ENCODE peak calls at places on chromosomes 11 and 22, in ten cellular contexts. One of them, this sample, is unnamed.
A peak's percentile ranks its signal among the peaks of the same experiment; 100 is the strongest.

GRCh38 chr22:47090591-47091240 is 328.3 kb downstream of the TBC1D22A start:
- DNase-seq in adrenal gland: no peak
- DNase-seq in HCT116: no peak
- DNase-seq in sigmoid colon: no peak
- DNase-seq in PC-9: no peak
- DNase-seq in stomach: no peak
- DNase-seq in cardiac muscle cell: peak; percentile 70
- DNase-seq in CD8-positive, alpha-beta T cell: peak; percentile 34
- DNase-seq in fibroblast of mammary gland: peak; percentile 38
- DNase-seq in tibial artery: no peak
- DNase-seq in this sample: no peak

GRCh38 chr11:130904380-130904779 is 11.9 kb downstream of the SNX19 start:
- DNase-seq in adrenal gland: no peak
- DNase-seq in HCT116: no peak
- DNase-seq in sigmoid colon: no peak
- DNase-seq in PC-9: no peak
- DNase-seq in stomach: no peak
- DNase-seq in cardiac muscle cell: peak; percentile 49
- DNase-seq in CD8-positive, alpha-beta T cell: no peak
- DNase-seq in fibroblast of mammary gland: peak; percentile 35
- DNase-seq in tibial artery: no peak
- DNase-seq in this sample: peak; percentile 25

GRCh38 chr11:40619631-40620030 is 839.8 kb downstream of the LRRC4C start:
- DNase-seq in adrenal gland: no peak
- DNase-seq in HCT116: no peak
- DNase-seq in sigmoid colon: no peak
- DNase-seq in PC-9: no peak
- DNase-seq in stomach: no peak
- DNase-seq in cardiac muscle cell: no peak
- DNase-seq in CD8-positive, alpha-beta T cell: no peak
- DNase-seq in fibroblast of mammary gland: no peak
- DNase-seq in tibial artery: no peak
- DNase-seq in this sample: no peak

GRCh38 chr11:28146123-28146751 is 38.0 kb downstream of the METTL15 start:
- DNase-seq in adrenal gland: no peak
- DNase-seq in HCT116: peak; percentile 90
- DNase-seq in sigmoid colon: no peak
- DNase-seq in PC-9: peak; percentile 68
- DNase-seq in stomach: no peak
- DNase-seq in cardiac muscle cell: peak; percentile 84
- DNase-seq in CD8-positive, alpha-beta T cell: no peak
- DNase-seq in fibroblast of mammary gland: peak; percentile 92
- DNase-seq in tibial artery: no peak
- DNase-seq in this sample: peak; percentile 88

GRCh38 chr11:20035701-20036601 is 124.3 kb downstream of the DBX1 start:
- DNase-seq in adrenal gland: no peak
- DNase-seq in HCT116: no peak
- DNase-seq in sigmoid colon: no peak
- DNase-seq in PC-9: peak; percentile 87
- DNase-seq in stomach: no peak
- DNase-seq in cardiac muscle cell: peak; percentile 66
- DNase-seq in CD8-positive, alpha-beta T cell: no peak
- DNase-seq in fibroblast of mammary gland: peak; percentile 99
- DNase-seq in tibial artery: peak; percentile 43
- DNase-seq in this sample: peak; percentile 99

GRCh38 chr22:22936190-22936914 is 48.7 kb downstream of the IGLL5 start:
- DNase-seq in adrenal gland: no peak
- DNase-seq in HCT116: no peak
- DNase-seq in sigmoid colon: no peak
- DNase-seq in PC-9: no peak
- DNase-seq in stomach: no peak
- DNase-seq in cardiac muscle cell: no peak
- DNase-seq in CD8-positive, alpha-beta T cell: no peak
- DNase-seq in fibroblast of mammary gland: no peak
- DNase-seq in tibial artery: no peak
- DNase-seq in this sample: no peak

GRCh38 chr11:113528982-113529381 is 53.8 kb upstream of the DRD2 start:
- DNase-seq in adrenal gland: no peak
- DNase-seq in HCT116: no peak
- DNase-seq in sigmoid colon: no peak
- DNase-seq in PC-9: no peak
- DNase-seq in stomach: no peak
- DNase-seq in cardiac muscle cell: peak; percentile 48
- DNase-seq in CD8-positive, alpha-beta T cell: no peak
- DNase-seq in fibroblast of mammary gland: no peak
- DNase-seq in tibial artery: no peak
- DNase-seq in this sample: peak; percentile 61

GRCh38 chr22:20037419-20037818 is 16.5 kb downstream of the TANGO2 start:
- DNase-seq in adrenal gland: no peak
- DNase-seq in HCT116: no peak
- DNase-seq in sigmoid colon: no peak
- DNase-seq in PC-9: no peak
- DNase-seq in stomach: no peak
- DNase-seq in cardiac muscle cell: no peak
- DNase-seq in CD8-positive, alpha-beta T cell: no peak
- DNase-seq in fibroblast of mammary gland: no peak
- DNase-seq in tibial artery: no peak
- DNase-seq in this sample: no peak

GRCh38 chr11:16204261-16204660 is 152.1 kb downstream of the SOX6 start:
- DNase-seq in adrenal gland: no peak
- DNase-seq in HCT116: no peak
- DNase-seq in sigmoid colon: no peak
- DNase-seq in PC-9: no peak
- DNase-seq in stomach: no peak
- DNase-seq in cardiac muscle cell: peak; percentile 17
- DNase-seq in CD8-positive, alpha-beta T cell: no peak
- DNase-seq in fibroblast of mammary gland: no peak
- DNase-seq in tibial artery: no peak
- DNase-seq in this sample: no peak

GRCh38 chr22:40498454-40499186 is 128.2 kb downstream of the SGSM3 start:
- DNase-seq in adrenal gland: no peak
- DNase-seq in HCT116: peak; percentile 91
- DNase-seq in sigmoid colon: no peak
- DNase-seq in PC-9: peak; percentile 100
- DNase-seq in stomach: no peak
- DNase-seq in cardiac muscle cell: peak; percentile 62
- DNase-seq in CD8-positive, alpha-beta T cell: no peak
- DNase-seq in fibroblast of mammary gland: peak; percentile 95
- DNase-seq in tibial artery: no peak
- DNase-seq in this sample: peak; percentile 89

GRCh38 chr22:37519268-37520195 is at the start of gene CARD10:
- DNase-seq in adrenal gland: no peak
- DNase-seq in HCT116: no peak
- DNase-seq in sigmoid colon: no peak
- DNase-seq in PC-9: no peak
- DNase-seq in stomach: peak; percentile 68
- DNase-seq in cardiac muscle cell: peak; percentile 44
- DNase-seq in CD8-positive, alpha-beta T cell: peak; percentile 25
- DNase-seq in fibroblast of mammary gland: no peak
- DNase-seq in tibial artery: no peak
- DNase-seq in this sample: peak; percentile 42

GRCh38 chr11:11849127-11849746 is 7.5 kb downstream of the USP47 start:
- DNase-seq in adrenal gland: peak; percentile 41
- DNase-seq in HCT116: peak; percentile 44
- DNase-seq in sigmoid colon: no peak
- DNase-seq in PC-9: peak; percentile 42
- DNase-seq in stomach: peak; percentile 63
- DNase-seq in cardiac muscle cell: peak; percentile 84
- DNase-seq in CD8-positive, alpha-beta T cell: peak; percentile 63
- DNase-seq in fibroblast of mammary gland: peak; percentile 78
- DNase-seq in tibial artery: peak; percentile 46
- DNase-seq in this sample: peak; percentile 84

GRCh38 chr11:4393209-4394196 is at the start of gene TRIM21:
- DNase-seq in adrenal gland: peak; percentile 78
- DNase-seq in HCT116: peak; percentile 67
- DNase-seq in sigmoid colon: peak; percentile 90
- DNase-seq in PC-9: peak; percentile 54
- DNase-seq in stomach: peak; percentile 87
- DNase-seq in cardiac muscle cell: peak; percentile 88
- DNase-seq in CD8-positive, alpha-beta T cell: peak; percentile 84
- DNase-seq in fibroblast of mammary gland: peak; percentile 78
- DNase-seq in tibial artery: peak; percentile 86
- DNase-seq in this sample: peak; percentile 93

GRCh38 chr11:100929377-100929776 is 200.2 kb downstream of the PGR start:
- DNase-seq in adrenal gland: no peak
- DNase-seq in HCT116: no peak
- DNase-seq in sigmoid colon: no peak
- DNase-seq in PC-9: no peak
- DNase-seq in stomach: no peak
- DNase-seq in cardiac muscle cell: peak; percentile 42
- DNase-seq in CD8-positive, alpha-beta T cell: no peak
- DNase-seq in fibroblast of mammary gland: peak; percentile 86
- DNase-seq in tibial artery: no peak
- DNase-seq in this sample: no peak

GRCh38 chr11:10257478-10257877 is 36.5 kb downstream of the SBF2 start:
- DNase-seq in adrenal gland: no peak
- DNase-seq in HCT116: no peak
- DNase-seq in sigmoid colon: no peak
- DNase-seq in PC-9: no peak
- DNase-seq in stomach: no peak
- DNase-seq in cardiac muscle cell: no peak
- DNase-seq in CD8-positive, alpha-beta T cell: no peak
- DNase-seq in fibroblast of mammary gland: no peak
- DNase-seq in tibial artery: no peak
- DNase-seq in this sample: no peak

GRCh38 chr11:10255388-10256125 is 38.5 kb downstream of the SBF2 start:
- DNase-seq in adrenal gland: no peak
- DNase-seq in HCT116: no peak
- DNase-seq in sigmoid colon: no peak
- DNase-seq in PC-9: no peak
- DNase-seq in stomach: no peak
- DNase-seq in cardiac muscle cell: no peak
- DNase-seq in CD8-positive, alpha-beta T cell: no peak
- DNase-seq in fibroblast of mammary gland: no peak
- DNase-seq in tibial artery: no peak
- DNase-seq in this sample: no peak
- TF ChIP-seq CTCF in adrenal gland: no peak
- TF ChIP-seq CTCF in HCT116: no peak
- TF ChIP-seq CTCF in sigmoid colon: no peak
- TF ChIP-seq CTCF in PC-9: no peak
- TF ChIP-seq CTCF in stomach: no peak
- TF ChIP-seq CTCF in cardiac muscle cell: no peak
- TF ChIP-seq CTCF in CD8-positive, alpha-beta T cell: no peak
- TF ChIP-seq CTCF in fibroblast of mammary gland: no peak
- TF ChIP-seq CTCF in tibial artery: no peak
- TF ChIP-seq CTCF in this sample: no peak

DNA sequence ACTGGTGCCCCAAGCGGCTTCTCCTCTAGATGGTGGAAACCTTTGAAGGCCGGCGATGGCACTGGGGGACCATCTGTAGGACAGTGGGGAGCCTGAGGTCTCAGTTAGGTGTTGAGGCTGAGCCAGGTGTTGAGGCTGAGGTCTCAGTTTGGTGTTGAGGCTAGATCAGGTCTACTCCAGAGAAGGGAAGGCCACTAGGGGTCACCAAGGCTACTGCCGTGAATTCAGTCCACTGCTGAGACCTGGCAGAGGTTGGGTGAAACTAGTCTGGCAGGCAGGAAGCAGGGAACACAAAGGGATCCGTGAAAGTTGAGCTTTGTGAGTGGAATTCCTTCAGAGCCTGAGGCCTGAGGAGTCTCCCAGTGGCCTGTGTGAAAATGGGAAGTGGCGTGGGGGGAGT is 123.8 kb upstream of the FGF3 start:
- DNase-seq in adrenal gland: no peak
- DNase-seq in HCT116: peak; percentile 31
- DNase-seq in sigmoid colon: peak; percentile 40
- DNase-seq in PC-9: peak; percentile 49
- DNase-seq in stomach: peak; percentile 34
- DNase-seq in cardiac muscle cell: no peak
- DNase-seq in CD8-positive, alpha-beta T cell: no peak
- DNase-seq in fibroblast of mammary gland: no peak
- DNase-seq in tibial artery: no peak
- DNase-seq in this sample: peak; percentile 31
- TF ChIP-seq CTCF in adrenal gland: no peak
- TF ChIP-seq CTCF in HCT116: no peak
- TF ChIP-seq CTCF in sigmoid colon: no peak
- TF ChIP-seq CTCF in PC-9: no peak
- TF ChIP-seq CTCF in stomach: no peak
- TF ChIP-seq CTCF in cardiac muscle cell: peak; percentile 3
- TF ChIP-seq CTCF in CD8-positive, alpha-beta T cell: no peak
- TF ChIP-seq CTCF in fibroblast of mammary gland: no peak
- TF ChIP-seq CTCF in tibial artery: no peak
- TF ChIP-seq CTCF in this sample: peak; percentile 18

DNA sequence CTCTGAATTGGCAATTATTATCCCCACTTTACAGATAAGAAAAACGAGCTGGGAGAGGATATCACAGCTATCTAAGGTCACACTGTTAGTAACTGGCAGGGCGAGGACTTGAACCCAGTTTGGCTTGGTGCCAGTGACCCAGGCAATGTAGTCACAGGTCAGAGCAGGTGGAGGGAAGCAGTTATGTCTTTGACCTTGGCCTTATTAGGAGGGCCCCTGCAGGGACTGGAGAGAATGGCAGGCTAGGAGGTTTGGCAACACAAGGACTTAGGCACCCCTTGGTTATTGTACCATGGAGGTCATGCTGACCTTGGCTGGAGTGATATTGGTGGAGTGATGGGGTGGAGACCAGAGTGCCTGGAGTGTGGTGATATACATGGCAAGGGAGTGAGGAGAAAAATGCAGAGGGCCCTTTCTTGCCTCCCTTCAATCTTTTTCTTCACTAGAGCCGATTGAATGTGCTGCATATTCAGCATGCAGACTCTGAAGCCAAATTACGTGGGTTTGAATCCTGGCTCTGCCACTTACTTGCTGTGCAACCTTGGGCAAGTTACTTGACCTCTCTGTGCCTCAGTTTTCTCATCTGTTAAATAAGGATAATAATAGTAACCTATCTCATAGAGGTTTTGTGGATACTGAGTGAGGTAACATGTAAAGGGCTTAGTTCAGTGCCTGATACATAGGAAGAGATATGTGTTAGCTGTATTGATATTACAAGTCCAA is 92.7 kb upstream of the TBCEL start:
- DNase-seq in adrenal gland: no peak
- DNase-seq in HCT116: no peak
- DNase-seq in sigmoid colon: no peak
- DNase-seq in PC-9: no peak
- DNase-seq in stomach: no peak
- DNase-seq in cardiac muscle cell: no peak
- DNase-seq in CD8-positive, alpha-beta T cell: no peak
- DNase-seq in fibroblast of mammary gland: no peak
- DNase-seq in tibial artery: no peak
- DNase-seq in this sample: no peak
- TF ChIP-seq CTCF in adrenal gland: no peak
- TF ChIP-seq CTCF in HCT116: no peak
- TF ChIP-seq CTCF in sigmoid colon: no peak
- TF ChIP-seq CTCF in PC-9: peak; percentile 25
- TF ChIP-seq CTCF in stomach: no peak
- TF ChIP-seq CTCF in cardiac muscle cell: no peak
- TF ChIP-seq CTCF in CD8-positive, alpha-beta T cell: no peak
- TF ChIP-seq CTCF in fibroblast of mammary gland: peak; percentile 3
- TF ChIP-seq CTCF in tibial artery: no peak
- TF ChIP-seq CTCF in this sample: no peak

DNA sequence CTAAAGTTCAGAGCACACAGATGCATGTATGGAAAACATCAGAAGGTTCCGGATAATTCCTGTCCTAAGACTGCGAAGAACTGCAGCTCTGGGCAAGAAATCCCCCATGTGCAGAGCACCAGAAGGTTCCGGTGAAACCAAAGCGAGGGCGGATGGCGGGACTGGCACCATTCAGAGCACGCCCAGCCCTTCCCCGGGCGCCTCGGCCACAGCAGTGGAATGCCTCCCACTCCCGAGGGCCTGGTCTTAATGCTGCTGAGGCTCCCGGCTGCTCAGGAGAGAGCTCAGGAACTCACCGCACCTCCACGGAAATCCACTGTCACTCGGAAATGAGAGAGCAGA is 43.1 kb downstream of the BRD1 start:
- DNase-seq in adrenal gland: no peak
- DNase-seq in HCT116: no peak
- DNase-seq in sigmoid colon: no peak
- DNase-seq in PC-9: no peak
- DNase-seq in stomach: no peak
- DNase-seq in cardiac muscle cell: no peak
- DNase-seq in CD8-positive, alpha-beta T cell: no peak
- DNase-seq in fibroblast of mammary gland: no peak
- DNase-seq in tibial artery: no peak
- DNase-seq in this sample: no peak
- TF ChIP-seq CTCF in adrenal gland: no peak
- TF ChIP-seq CTCF in HCT116: no peak
- TF ChIP-seq CTCF in sigmoid colon: no peak
- TF ChIP-seq CTCF in PC-9: no peak
- TF ChIP-seq CTCF in stomach: no peak
- TF ChIP-seq CTCF in cardiac muscle cell: no peak
- TF ChIP-seq CTCF in CD8-positive, alpha-beta T cell: no peak
- TF ChIP-seq CTCF in fibroblast of mammary gland: no peak
- TF ChIP-seq CTCF in tibial artery: no peak
- TF ChIP-seq CTCF in this sample: no peak